ENCODE peak calls at places on chromosomes 12 and 14, in four cellular contexts. One of them, this sample, is unnamed. For H3K27me3, the result is how much of the 10 kb centered on the place peaks cover.

GRCh38 chr14:100790785-100791667 is 34.9 kb upstream of the MEG3 start:
- DNase-seq in ovary: no peak
- DNase-seq in heart left ventricle: peak
- DNase-seq in stomach: no peak
- DNase-seq in this sample: no peak

GRCh38 chr12:60197589-60197988 is 601.8 kb downstream of the SLC16A7 start:
- DNase-seq in ovary: no peak
- DNase-seq in stomach: no peak
- DNase-seq in heart left ventricle: no peak
- DNase-seq in this sample: no peak

GRCh38 chr12:42617622-42618021 is 28.1 kb upstream of the PRICKLE1 start:
- DNase-seq in ovary: no peak
- DNase-seq in stomach: no peak
- DNase-seq in heart left ventricle: no peak
- DNase-seq in this sample: no peak

GRCh38 chr12:54596526-54596946 is 8.1 kb upstream of the PPP1R1A start:
- DNase-seq in heart left ventricle: no peak
- DNase-seq in ovary: peak
- DNase-seq in stomach: peak
- DNase-seq in this sample: peak

GRCh38 chr14:103292426-103293374 is 41.3 kb upstream of the EIF5 start:
- DNase-seq in stomach: peak
- DNase-seq in heart left ventricle: peak
- DNase-seq in ovary: peak
- DNase-seq in this sample: peak

GRCh38 chr12:62711626-62712305 is 223.2 kb downstream of the PPM1H start:
- DNase-seq in stomach: no peak
- DNase-seq in heart left ventricle: no peak
- DNase-seq in ovary: no peak
- DNase-seq in this sample: no peak

GRCh38 chr14:32430326-32430725 is 101.2 kb downstream of the AKAP6 start:
- DNase-seq in heart left ventricle: no peak
- DNase-seq in stomach: no peak
- DNase-seq in ovary: no peak
- DNase-seq in this sample: no peak

GRCh38 chr12:57477710-57478681 is 1.7 kb downstream of the ARHGAP9 start:
- DNase-seq in stomach: no peak
- DNase-seq in ovary: no peak
- DNase-seq in heart left ventricle: no peak
- DNase-seq in this sample: peak

GRCh38 chr12:82708507-82708906 is 21.8 kb downstream of the TMTC2 start:
- DNase-seq in stomach: no peak
- DNase-seq in heart left ventricle: no peak
- DNase-seq in ovary: peak
- DNase-seq in this sample: no peak

GRCh38 chr12:128052777-128053176 is 214.2 kb upstream of the TMEM132C start:
- DNase-seq in stomach: no peak
- DNase-seq in ovary: no peak
- DNase-seq in heart left ventricle: no peak
- DNase-seq in this sample: no peak

GRCh38 chr12:5376591-5377207 is 55.2 kb upstream of the NTF3 start:
- DNase-seq in heart left ventricle: no peak
- DNase-seq in stomach: peak
- DNase-seq in ovary: no peak
- DNase-seq in this sample: peak

GRCh38 chr12:103877288-103877687 is 36.3 kb upstream of the NT5DC3 start:
- DNase-seq in stomach: no peak
- DNase-seq in ovary: no peak
- DNase-seq in heart left ventricle: no peak
- DNase-seq in this sample: no peak

DNA sequence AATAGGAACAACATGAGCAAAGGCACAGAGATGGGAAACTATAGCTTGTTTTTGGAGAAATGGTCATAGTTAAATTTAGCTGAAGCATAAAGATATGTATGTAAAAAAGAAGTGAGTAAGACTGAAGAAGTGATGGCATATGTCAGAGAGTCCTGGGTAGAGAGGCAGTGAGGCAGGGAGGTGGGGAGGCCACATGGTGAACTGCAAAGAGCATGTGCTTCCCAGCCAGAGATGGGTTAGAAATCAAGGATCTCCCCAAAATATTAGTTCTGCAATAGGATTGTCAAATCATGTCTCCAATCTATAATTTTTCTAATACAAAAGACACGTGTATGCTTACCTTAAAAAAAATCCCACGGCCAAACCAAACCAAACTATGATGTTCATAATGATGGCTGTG is 82.1 kb upstream of the STXBP6 start:
- DNase-seq in stomach: no peak
- DNase-seq in heart left ventricle: no peak
- DNase-seq in ovary: no peak
- DNase-seq in this sample: no peak
- TF ChIP-seq POLR2A in stomach: no peak
- TF ChIP-seq POLR2A in heart left ventricle: no peak
- TF ChIP-seq POLR2A in ovary: no peak
- TF ChIP-seq POLR2A in this sample: no peak

GRCh38 chr14:93084402-93084801 is 31.3 kb downstream of the ITPK1 start:
- DNase-seq in heart left ventricle: no peak
- DNase-seq in stomach: no peak
- DNase-seq in ovary: no peak
- DNase-seq in this sample: no peak

GRCh38 chr14:93086441-93087055 is 29.2 kb downstream of the ITPK1 start:
- DNase-seq in ovary: no peak
- DNase-seq in heart left ventricle: no peak
- DNase-seq in stomach: no peak
- DNase-seq in this sample: no peak

GRCh38 chr14:93085916-93086315 is 29.8 kb downstream of the ITPK1 start:
- DNase-seq in ovary: no peak
- DNase-seq in stomach: no peak
- DNase-seq in heart left ventricle: no peak
- DNase-seq in this sample: no peak

GRCh38 chr14:93083898-93084297 is 31.8 kb downstream of the ITPK1 start:
- DNase-seq in stomach: no peak
- DNase-seq in ovary: no peak
- DNase-seq in heart left ventricle: no peak
- DNase-seq in this sample: no peak

GRCh38 chr14:93084866-93085857 is 30.6 kb downstream of the ITPK1 start:
- DNase-seq in heart left ventricle: no peak
- DNase-seq in ovary: no peak
- DNase-seq in stomach: no peak
- DNase-seq in this sample: no peak
- H3K27ac ChIP-seq in heart left ventricle: no peak
- H3K27ac ChIP-seq in ovary: no peak
- H3K27ac ChIP-seq in stomach: no peak
- H3K27ac ChIP-seq in this sample: no peak

GRCh38 chr12:52033506-52034258 is 17.6 kb upstream of the NR4A1 start:
- DNase-seq in stomach: no peak
- DNase-seq in heart left ventricle: no peak
- DNase-seq in ovary: peak
- DNase-seq in this sample: no peak

GRCh38 chr12:52035926-52036325 is 15.3 kb upstream of the NR4A1 start:
- DNase-seq in heart left ventricle: no peak
- DNase-seq in ovary: peak
- DNase-seq in stomach: no peak
- DNase-seq in this sample: no peak

GRCh38 chr12:52038447-52038846 is 12.8 kb upstream of the NR4A1 start:
- DNase-seq in stomach: no peak
- DNase-seq in heart left ventricle: no peak
- DNase-seq in ovary: peak
- DNase-seq in this sample: no peak

GRCh38 chr12:52037248-52037861 is 13.9 kb upstream of the NR4A1 start:
- DNase-seq in heart left ventricle: peak
- DNase-seq in ovary: peak
- DNase-seq in stomach: peak
- DNase-seq in this sample: peak

GRCh38 chr12:52036587-52037171 is 14.6 kb upstream of the NR4A1 start:
- DNase-seq in stomach: peak
- DNase-seq in heart left ventricle: peak
- DNase-seq in ovary: peak
- DNase-seq in this sample: peak
- H3K27me3 ChIP-seq in stomach: under half
- H3K27me3 ChIP-seq in heart left ventricle: under half
- H3K27me3 ChIP-seq in ovary: under half
- H3K27me3 ChIP-seq in this sample: under half

DNA sequence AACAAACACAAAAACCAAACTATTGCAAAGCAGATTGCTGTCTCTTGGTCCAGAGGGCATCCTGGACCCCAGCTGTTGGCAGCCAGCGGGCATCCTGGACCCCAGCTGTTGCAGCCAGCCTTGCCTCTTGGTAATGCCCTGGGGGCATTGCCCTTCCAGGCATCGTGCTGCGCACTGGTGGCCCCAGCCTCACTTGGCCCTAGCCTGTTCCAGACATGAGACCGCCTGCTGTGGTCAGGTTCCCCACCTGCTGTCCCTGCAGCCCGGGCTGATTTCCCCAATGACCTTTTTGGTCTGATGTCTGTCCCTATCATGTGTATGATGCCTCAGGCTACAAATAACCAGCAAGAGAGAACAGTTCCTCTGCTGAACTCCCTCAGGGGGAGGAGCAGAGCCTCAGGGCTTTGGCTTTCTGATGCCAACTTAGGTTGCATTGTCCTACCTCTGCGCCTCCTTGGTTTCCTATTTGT is 20.8 kb downstream of the MLXIP start:
- DNase-seq in stomach: no peak
- DNase-seq in heart left ventricle: no peak
- DNase-seq in ovary: no peak
- DNase-seq in this sample: peak
- TF ChIP-seq POLR2A in stomach: no peak
- TF ChIP-seq POLR2A in heart left ventricle: no peak
- TF ChIP-seq POLR2A in ovary: no peak
- TF ChIP-seq POLR2A in this sample: no peak

DNA sequence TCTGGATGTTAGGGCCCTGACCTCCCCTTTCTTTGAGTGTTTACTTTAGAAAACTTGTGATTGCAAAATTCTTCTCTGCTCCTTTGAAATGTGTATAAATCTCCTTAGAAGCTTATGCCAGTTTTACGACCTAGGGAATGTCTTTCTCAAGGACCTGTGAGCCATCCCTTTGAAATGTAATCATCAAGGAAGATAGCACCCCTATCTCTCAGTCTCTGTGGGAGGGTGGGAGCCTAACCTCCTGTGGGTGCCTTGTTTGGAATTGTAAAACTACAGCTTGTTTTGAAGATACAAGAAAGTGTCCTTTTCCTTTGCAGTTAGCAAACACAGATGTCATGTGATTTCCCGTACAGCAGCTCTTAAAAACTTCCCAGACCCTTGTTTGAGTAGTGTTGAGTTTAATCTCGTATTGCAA is 3.3 kb downstream of the OR10AD1 start:
- DNase-seq in heart left ventricle: no peak
- DNase-seq in ovary: peak
- DNase-seq in stomach: no peak
- DNase-seq in this sample: no peak
- H3K27ac ChIP-seq in heart left ventricle: peak
- H3K27ac ChIP-seq in ovary: peak
- H3K27ac ChIP-seq in stomach: peak
- H3K27ac ChIP-seq in this sample: peak

DNA sequence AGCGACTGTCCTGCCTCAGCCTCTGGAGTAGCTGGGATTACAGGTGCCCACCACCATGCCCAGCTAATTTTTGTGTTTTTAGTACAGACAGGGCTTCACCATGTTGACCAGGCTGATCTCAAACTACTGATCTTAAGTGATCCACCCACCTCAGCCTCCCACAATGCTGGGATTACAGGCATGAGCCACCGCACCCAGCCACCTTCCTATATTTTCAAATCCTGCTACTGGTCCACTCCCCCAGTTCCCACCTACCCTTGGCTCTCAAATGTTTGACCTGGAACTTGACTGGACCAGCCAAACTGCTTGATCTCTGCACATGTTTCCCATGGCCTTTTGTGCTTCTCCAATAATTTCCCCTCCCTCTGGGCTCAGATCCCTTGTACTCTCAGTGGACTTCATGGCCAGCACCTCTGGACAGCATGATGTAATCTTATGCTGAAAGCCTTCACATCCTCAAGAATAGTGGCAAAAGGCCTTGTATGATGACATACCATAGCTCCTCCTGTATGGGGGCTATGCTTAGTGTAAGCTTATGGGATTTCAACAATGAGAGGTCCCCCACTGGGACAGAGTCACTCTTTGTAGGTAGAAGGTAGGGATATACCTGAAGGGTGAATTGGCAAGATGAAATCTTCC is 2.5 kb upstream of the CCDC184 start:
- DNase-seq in ovary: no peak
- DNase-seq in stomach: no peak
- DNase-seq in heart left ventricle: no peak
- DNase-seq in this sample: no peak
- H3K27me3 ChIP-seq in ovary: under half
- H3K27me3 ChIP-seq in stomach: under half
- H3K27me3 ChIP-seq in heart left ventricle: under half
- H3K27me3 ChIP-seq in this sample: under half

GRCh38 chr12:56193025-56193578 is 3.8 kb upstream of the SMARCC2 start:
- DNase-seq in stomach: peak
- DNase-seq in heart left ventricle: no peak
- DNase-seq in ovary: peak
- DNase-seq in this sample: peak
- TF ChIP-seq POLR2A in stomach: no peak
- TF ChIP-seq POLR2A in heart left ventricle: no peak
- TF ChIP-seq POLR2A in ovary: no peak
- TF ChIP-seq POLR2A in this sample: no peak

GRCh38 chr12:79127268-79127895 is 262.8 kb downstream of the SYT1 start:
- DNase-seq in heart left ventricle: no peak
- DNase-seq in ovary: no peak
- DNase-seq in stomach: no peak
- DNase-seq in this sample: no peak
- H3K27ac ChIP-seq in heart left ventricle: no peak
- H3K27ac ChIP-seq in ovary: no peak
- H3K27ac ChIP-seq in stomach: no peak
- H3K27ac ChIP-seq in this sample: no peak

GRCh38 chr12:131824450-131824849 is 3.7 kb upstream of the MMP17 start:
- DNase-seq in ovary: no peak
- DNase-seq in stomach: no peak
- DNase-seq in heart left ventricle: no peak
- DNase-seq in this sample: no peak

GRCh38 chr12:131828671-131829350 is 618 bp downstream of the MMP17 start:
- DNase-seq in heart left ventricle: no peak
- DNase-seq in stomach: no peak
- DNase-seq in ovary: peak
- DNase-seq in this sample: no peak

GRCh38 chr12:131827961-131828534 is at the start of gene MMP17:
- DNase-seq in stomach: no peak
- DNase-seq in ovary: peak
- DNase-seq in heart left ventricle: peak
- DNase-seq in this sample: no peak

GRCh38 chr12:131826064-131826928 is 1.9 kb upstream of the MMP17 start:
- DNase-seq in heart left ventricle: peak
- DNase-seq in ovary: no peak
- DNase-seq in stomach: no peak
- DNase-seq in this sample: no peak

GRCh38 chr12:131825146-131825892 is 2.9 kb upstream of the MMP17 start:
- DNase-seq in heart left ventricle: peak
- DNase-seq in stomach: no peak
- DNase-seq in ovary: no peak
- DNase-seq in this sample: no peak
- H3K27me3 ChIP-seq in heart left ventricle: under half
- H3K27me3 ChIP-seq in stomach: under half
- H3K27me3 ChIP-seq in ovary: under half
- H3K27me3 ChIP-seq in this sample: under half